ENCODE peak calls at places on chromosome 19, in seven cellular contexts. T is CD8-positive, alpha-beta T cell; Q is cardiac fibroblast; A is left lung; P is endodermal cell; X is cardiac muscle cell; C is IMR-90. L is an unnamed sample.

GRCh38 chr19:16180611-16181010 is 4.6 kb upstream of the FAM32A start:
- DNase-seq in T (no peak), Q (peak), A (no peak), P (peak), X (no peak), C (peak), L (peak)

GRCh38 chr19:35027009-35027408 is 3.3 kb upstream of the SCN1B start:
- DNase-seq in T (no peak), Q (no peak), A (no peak), P (no peak), X (no peak), C (no peak), L (no peak)

GRCh38 chr19:12932392-12933286 is 872 bp downstream of the FARSA start:
- DNase-seq in T (no peak), Q (no peak), A (no peak), P (no peak), X (no peak), C (no peak), L (no peak)

GRCh38 chr19:47316513-47316912 is 6.9 kb downstream of the C5AR1 start:
- DNase-seq in T (no peak), Q (no peak), A (no peak), P (no peak), X (no peak), C (no peak), L (no peak)

GRCh38 chr19:7870571-7871279 is 3.5 kb downstream of the PRR36 start:
- DNase-seq in T (no peak), Q (peak), A (no peak), P (peak), X (peak), C (no peak), L (peak)

GRCh38 chr19:21603431-21604153 is 98.2 kb downstream of the ZNF429 start:
- DNase-seq in T (no peak), Q (no peak), A (no peak), P (no peak), X (peak), C (no peak), L (no peak)

GRCh38 chr19:48569814-48570213 is 17.8 kb downstream of the SULT2B1 start:
- DNase-seq in T (no peak), Q (no peak), A (no peak), P (no peak), X (no peak), C (peak), L (peak)

GRCh38 chr19:36140289-36141038 is 598 bp downstream of the CAPNS1 start:
- DNase-seq in T (no peak), Q (peak), A (peak), P (peak), X (peak), C (peak), L (peak)

GRCh38 chr19:28785961-28786360 is 427.0 kb downstream of the UQCRFS1 start:
- DNase-seq in T (no peak), Q (no peak), A (no peak), P (peak), X (peak), C (no peak), L (no peak)

GRCh38 chr19:13036366-13036976 is 41.2 kb downstream of the NFIX start:
- DNase-seq in T (no peak), Q (peak), A (peak), P (peak), X (no peak), C (peak), L (peak)

GRCh38 chr19:47156861-47157454 is 26.3 kb downstream of the SAE1 start:
- DNase-seq in T (no peak), Q (no peak), A (no peak), P (no peak), X (no peak), C (no peak), L (no peak)

DNA sequence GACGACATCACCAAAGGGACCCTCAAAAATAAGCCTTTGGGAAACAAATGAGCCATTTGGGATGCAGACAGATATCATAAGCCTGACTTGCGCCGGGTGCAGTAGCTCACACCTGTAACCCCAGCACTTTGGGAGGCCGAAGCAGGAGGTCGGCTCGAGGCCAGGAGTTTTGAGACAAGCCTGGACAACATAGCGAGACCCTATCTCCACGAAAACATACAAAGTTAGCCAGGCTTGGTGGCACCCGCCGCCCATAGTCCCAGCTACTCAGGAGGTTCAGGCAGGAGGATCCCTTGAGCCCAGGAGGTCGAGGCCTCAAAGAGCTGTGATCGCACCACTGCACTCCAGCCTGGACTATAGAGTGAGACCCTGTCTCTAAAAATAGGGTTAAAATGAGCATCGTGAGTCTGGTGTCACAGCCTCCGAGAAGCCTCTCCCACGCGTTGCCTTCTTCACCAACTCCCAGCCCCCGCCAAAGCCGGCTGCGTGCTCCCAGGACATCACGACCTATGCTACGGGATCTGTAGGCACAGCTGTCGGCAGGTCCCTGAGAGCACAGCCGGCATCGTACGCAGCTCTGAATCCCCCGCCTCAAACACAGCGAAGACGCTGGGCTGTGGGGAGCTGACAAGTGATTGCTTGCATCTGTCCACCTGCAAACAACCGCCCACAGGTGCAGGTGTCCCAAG is 1.6 kb downstream of the REXO1 start:
- DNase-seq in T (no peak), Q (no peak), A (peak), P (no peak), X (no peak), C (no peak), L (no peak)
- H3K4me3 ChIP-seq in T (peak), Q (peak), A (no peak), P (peak), X (peak), C (peak), L (peak)

GRCh38 chr19:10228925-10229324 is 2.2 kb downstream of the S1PR2 start:
- DNase-seq in T (peak), Q (peak), A (no peak), P (peak), X (peak), C (peak), L (peak)

GRCh38 chr19:10230155-10230903 is 802 bp downstream of the S1PR2 start:
- DNase-seq in T (no peak), Q (no peak), A (no peak), P (peak), X (peak), C (peak), L (no peak)

GRCh38 chr19:10231624-10232228 is 595 bp upstream of the S1PR2 start:
- DNase-seq in T (no peak), Q (no peak), A (no peak), P (no peak), X (no peak), C (no peak), L (no peak)

GRCh38 chr19:10228393-10228792 is 2.7 kb downstream of the S1PR2 start:
- DNase-seq in T (no peak), Q (no peak), A (no peak), P (no peak), X (no peak), C (no peak), L (no peak)

DNA sequence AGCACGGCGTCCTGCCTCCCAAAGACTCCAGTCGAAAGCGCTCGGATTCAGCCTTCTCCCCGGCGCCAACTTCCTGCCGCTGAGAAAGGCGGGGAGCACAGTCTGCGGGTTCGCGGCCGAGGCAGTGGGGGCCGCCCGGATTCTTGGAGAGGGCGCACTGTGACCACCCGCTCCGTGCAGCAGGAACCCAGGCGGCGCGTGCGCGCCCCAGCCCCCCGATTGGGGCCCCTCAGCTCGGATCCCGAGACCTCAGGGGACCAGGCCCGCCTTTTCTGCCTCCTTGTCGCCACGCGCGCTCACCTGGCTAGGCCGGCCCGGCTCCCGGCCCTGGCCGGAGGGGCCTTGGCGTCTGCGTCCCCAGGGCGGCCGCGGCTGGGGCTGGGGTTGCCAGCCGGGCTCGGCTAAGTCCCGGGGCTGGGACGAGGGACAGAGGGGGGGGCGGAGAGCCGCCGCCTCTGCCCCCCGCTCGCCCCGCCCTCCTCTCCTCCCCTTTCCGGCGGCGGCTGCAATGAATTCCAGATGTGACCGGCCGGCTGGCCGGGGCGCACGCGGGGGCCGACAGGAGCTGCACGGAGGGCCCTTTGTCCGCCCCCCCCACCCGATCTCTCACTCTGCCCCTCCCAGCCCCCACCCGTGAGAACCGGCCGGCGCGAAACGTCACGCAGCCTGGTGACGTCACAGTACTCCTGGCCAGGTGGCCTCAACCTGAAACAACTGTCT is at the start of gene S1PR2:
- DNase-seq in T (peak), Q (peak), A (peak), P (peak), X (peak), C (peak), L (peak)
- TF ChIP-seq CTCF in T (no peak), Q (no peak), A (no peak), P (peak), X (no peak), C (no peak), L (no peak)

GRCh38 chr19:40056505-40056904 is 474 bp upstream of the ZNF780B start:
- DNase-seq in T (no peak), Q (no peak), A (no peak), P (no peak), X (peak), C (no peak), L (no peak)
- H3K4me3 ChIP-seq in T (peak), Q (peak), A (peak), P (peak), X (peak), C (peak), L (peak)

GRCh38 chr19:44904426-44904994 is 1.1 kb upstream of the APOE start:
- DNase-seq in T (no peak), Q (no peak), A (no peak), P (peak), X (no peak), C (no peak), L (no peak)
- TF ChIP-seq CTCF in T (no peak), Q (no peak), A (no peak), P (peak), X (peak), C (no peak), L (peak)

GRCh38 chr19:6719992-6720368 is 470 bp downstream of the C3 start:
- DNase-seq in T (no peak), Q (no peak), A (no peak), P (no peak), X (no peak), C (no peak), L (no peak)

GRCh38 chr19:6719540-6719861 is 949 bp downstream of the C3 start:
- DNase-seq in T (no peak), Q (no peak), A (no peak), P (no peak), X (no peak), C (no peak), L (no peak)

GRCh38 chr19:6721113-6721474 is 644 bp upstream of the C3 start:
- DNase-seq in T (no peak), Q (no peak), A (no peak), P (no peak), X (no peak), C (no peak), L (no peak)

GRCh38 chr19:6721773-6722172 is 1.3 kb upstream of the C3 start:
- DNase-seq in T (no peak), Q (no peak), A (peak), P (no peak), X (no peak), C (no peak), L (no peak)

DNA sequence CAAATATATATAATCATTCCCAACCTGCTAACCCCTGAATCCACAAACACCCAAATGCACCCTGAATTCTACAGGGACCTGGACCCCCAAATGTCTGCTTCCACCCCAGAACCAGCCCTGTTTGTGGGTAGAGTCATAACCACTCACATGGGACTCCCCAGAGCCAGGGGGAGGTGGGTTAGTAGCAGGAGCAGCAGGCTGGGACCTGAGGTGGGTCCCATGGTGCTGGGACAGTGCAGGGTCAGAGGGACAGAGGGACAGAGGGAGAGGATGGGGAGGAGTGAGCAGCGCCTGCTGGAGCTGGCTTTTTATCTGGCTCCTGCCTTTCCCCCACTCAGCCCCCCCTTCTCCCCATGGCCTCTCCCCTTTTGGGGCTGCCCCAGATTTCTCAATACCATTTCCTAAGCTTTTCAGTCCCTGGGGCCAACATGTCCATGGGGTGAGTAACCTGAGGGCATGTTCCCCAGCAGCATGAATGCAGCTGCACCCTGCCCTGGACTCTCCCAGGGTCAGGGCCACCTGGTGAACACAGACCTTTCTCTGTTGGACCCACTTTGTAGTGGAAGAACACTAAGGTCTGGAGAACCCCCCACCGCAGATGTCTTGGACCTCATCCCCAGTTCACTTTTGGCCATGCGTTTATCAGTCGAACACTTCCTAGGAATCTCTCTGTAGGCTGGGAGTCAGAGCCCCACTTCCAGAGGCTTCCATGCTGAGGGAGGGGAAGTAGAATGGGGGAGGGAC is at the start of gene C3:
- DNase-seq in T (no peak), Q (peak), A (peak), P (no peak), X (no peak), C (peak), L (peak)
- H3K4me3 ChIP-seq in T (no peak), Q (peak), A (peak), P (no peak), X (no peak), C (no peak), L (no peak)

DNA sequence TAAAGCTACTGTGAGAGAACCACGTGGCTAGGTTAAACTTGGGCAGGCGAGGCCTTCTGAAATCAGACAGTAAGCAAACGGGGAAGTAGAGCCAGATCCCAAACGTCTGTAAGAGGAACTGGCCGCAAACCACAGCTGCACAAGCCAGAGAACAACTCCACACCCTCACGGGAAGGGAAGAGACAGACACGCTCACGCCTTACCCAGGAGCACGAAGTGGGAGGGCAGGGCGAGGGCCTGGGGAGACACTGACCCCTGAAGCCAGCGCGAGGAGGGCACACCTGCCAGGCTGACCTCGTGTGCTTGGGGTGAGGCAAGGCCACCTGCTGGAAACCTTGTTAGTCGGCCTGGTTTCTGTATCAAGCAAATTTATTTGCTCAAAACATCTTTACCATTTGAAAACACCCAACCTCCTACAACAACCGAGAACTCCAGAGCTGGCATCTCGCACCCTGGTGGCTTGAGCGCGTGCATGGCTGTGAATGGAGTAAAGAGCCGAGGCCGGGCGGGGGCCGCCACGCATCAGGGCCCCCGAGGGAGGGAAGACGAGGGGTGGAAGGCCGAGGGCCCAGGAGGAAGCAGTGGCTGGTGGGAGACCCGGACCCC is 7.3 kb downstream of the POLR2E start:
- DNase-seq in T (peak), Q (no peak), A (no peak), P (no peak), X (no peak), C (no peak), L (no peak)
- TF ChIP-seq CTCF in T (no peak), Q (no peak), A (no peak), P (no peak), X (no peak), C (no peak), L (no peak)

L was measured in fibroblast of mammary gland.